ENCODE peak calls at places on chromosome 14, in eight cellular contexts. R is GDM1, U is fibroblast of mammary gland, N is HS-5, P is H7, Q is prostate gland, Y is Calu3, A is amniotic stem cell. V is an unnamed sample.

GRCh38 chr14:84068288-84068687 is 1461.7 kb upstream of the FLRT2 start:
- DNase-seq in R (no peak), U (no peak), N (no peak), P (no peak), Q (no peak), Y (no peak), A (no peak), V (no peak)

GRCh38 chr14:30708157-30708556 is 86.0 kb downstream of the SCFD1 start:
- DNase-seq in R (no peak), U (no peak), N (no peak), P (no peak), Q (no peak), Y (no peak), A (no peak), V (no peak)

GRCh38 chr14:97221572-97221971 is 424.4 kb downstream of the VRK1 start:
- DNase-seq in R (no peak), U (no peak), N (no peak), P (no peak), Q (no peak), Y (no peak), A (no peak), V (no peak)

GRCh38 chr14:78836777-78837176 is 666.6 kb downstream of the NRXN3 start:
- DNase-seq in R (no peak), U (peak), N (peak), P (peak), Q (peak), Y (peak), A (peak), V (peak)

GRCh38 chr14:68140111-68140741 is 320.6 kb downstream of the RAD51B start:
- DNase-seq in R (no peak), U (peak), N (peak), P (no peak), Q (peak), Y (peak), A (peak), V (peak)

GRCh38 chr14:61250063-61250462 is 31.1 kb downstream of the TMEM30B start:
- DNase-seq in R (no peak), U (no peak), N (no peak), P (no peak), Q (no peak), Y (no peak), A (no peak), V (no peak)

GRCh38 chr14:39175445-39176262 is 600 bp downstream of the PNN start:
- DNase-seq in R (peak), U (peak), N (no peak), P (peak), Q (no peak), Y (peak), A (no peak), V (no peak)

GRCh38 chr14:92613008-92613658 is 99.6 kb downstream of the RIN3 start:
- DNase-seq in R (peak), U (no peak), N (no peak), P (peak), Q (no peak), Y (peak), A (no peak), V (no peak)

GRCh38 chr14:50920482-50921225 is 23.6 kb downstream of the PYGL start:
- DNase-seq in R (no peak), U (peak), N (peak), P (no peak), Q (no peak), Y (no peak), A (peak), V (no peak)

GRCh38 chr14:60998617-60999016 is 17.6 kb downstream of the SLC38A6 start:
- DNase-seq in R (no peak), U (no peak), N (no peak), P (no peak), Q (no peak), Y (no peak), A (no peak), V (no peak)

GRCh38 chr14:67999693-68000384 is 180.3 kb downstream of the RAD51B start:
- DNase-seq in R (no peak), U (peak), N (peak), P (no peak), Q (no peak), Y (no peak), A (peak), V (no peak)

GRCh38 chr14:102238131-102238530 is 66.8 kb downstream of the MOK start:
- DNase-seq in R (no peak), U (no peak), N (no peak), P (no peak), Q (no peak), Y (no peak), A (peak), V (no peak)

GRCh38 chr14:98623806-98624430 is 648.1 kb downstream of the BCL11B start:
- DNase-seq in R (no peak), U (no peak), N (no peak), P (no peak), Q (no peak), Y (no peak), A (no peak), V (no peak)

GRCh38 chr14:92944976-92945375 is 22.0 kb downstream of the CHGA start:
- DNase-seq in R (no peak), U (no peak), N (no peak), P (no peak), Q (no peak), Y (no peak), A (no peak), V (no peak)

GRCh38 chr14:23094666-23095195 is at the start of gene ACIN1:
- DNase-seq in R (no peak), U (peak), N (peak), P (peak), Q (peak), Y (peak), A (no peak), V (no peak)

GRCh38 chr14:104277416-104278213 is 139.2 kb downstream of the KIF26A start:
- DNase-seq in R (no peak), U (no peak), N (no peak), P (peak), Q (no peak), Y (no peak), A (no peak), V (no peak)

GRCh38 chr14:22221508-22221907 is 367.5 kb downstream of the DAD1 start:
- DNase-seq in R (no peak), U (peak), N (peak), P (peak), Q (no peak), Y (peak), A (no peak), V (no peak)